ENCODE peak calls at places on chromosomes 16 and 17, in eight cellular contexts. One of them, this sample, is unnamed.

GRCh38 chr17:4490637-4491061 is 8.0 kb upstream of the SPNS2 start:
- DNase-seq in body of pancreas: no peak
- DNase-seq in endothelial cell of umbilical vein: no peak
- DNase-seq in hepatocyte: no peak
- DNase-seq in A549: no peak
- DNase-seq in tibial nerve: no peak
- DNase-seq in BE2C: no peak
- DNase-seq in Panc1: no peak
- DNase-seq in this sample: no peak

GRCh38 chr17:48262982-48263586 is 155.5 kb downstream of the SNX11 start:
- DNase-seq in body of pancreas: no peak
- DNase-seq in Panc1: no peak
- DNase-seq in tibial nerve: no peak
- DNase-seq in BE2C: no peak
- DNase-seq in A549: peak; percentile 42
- DNase-seq in endothelial cell of umbilical vein: peak; percentile 55
- DNase-seq in hepatocyte: no peak
- DNase-seq in this sample: no peak

GRCh38 chr16:67104061-67104460 is 5.7 kb upstream of the PHAF1 start:
- DNase-seq in A549: no peak
- DNase-seq in hepatocyte: peak; percentile 26
- DNase-seq in endothelial cell of umbilical vein: peak; percentile 46
- DNase-seq in Panc1: no peak
- DNase-seq in BE2C: peak; percentile 44
- DNase-seq in body of pancreas: peak; percentile 30
- DNase-seq in tibial nerve: no peak
- DNase-seq in this sample: no peak

GRCh38 chr17:18319604-18320256 is 4.6 kb downstream of the SMCR8 start:
- DNase-seq in hepatocyte: peak; percentile 76
- DNase-seq in Panc1: no peak
- DNase-seq in endothelial cell of umbilical vein: peak; percentile 37
- DNase-seq in body of pancreas: no peak
- DNase-seq in tibial nerve: no peak
- DNase-seq in BE2C: peak; percentile 50
- DNase-seq in A549: peak; percentile 37
- DNase-seq in this sample: peak; percentile 31

GRCh38 chr17:1970843-1971384 is 54.2 kb downstream of the RTN4RL1 start:
- DNase-seq in BE2C: no peak
- DNase-seq in body of pancreas: no peak
- DNase-seq in hepatocyte: no peak
- DNase-seq in tibial nerve: no peak
- DNase-seq in endothelial cell of umbilical vein: no peak
- DNase-seq in A549: no peak
- DNase-seq in Panc1: no peak
- DNase-seq in this sample: no peak

GRCh38 chr17:40307001-40307690 is 1.8 kb upstream of the RARA start:
- DNase-seq in Panc1: no peak
- DNase-seq in hepatocyte: peak; percentile 74
- DNase-seq in endothelial cell of umbilical vein: no peak
- DNase-seq in A549: no peak
- DNase-seq in tibial nerve: no peak
- DNase-seq in BE2C: peak; percentile 80
- DNase-seq in body of pancreas: no peak
- DNase-seq in this sample: peak; percentile 68

GRCh38 chr17:30597776-30598288 is 120.6 kb downstream of the GOSR1 start:
- DNase-seq in body of pancreas: no peak
- DNase-seq in BE2C: no peak
- DNase-seq in A549: no peak
- DNase-seq in endothelial cell of umbilical vein: no peak
- DNase-seq in Panc1: no peak
- DNase-seq in tibial nerve: no peak
- DNase-seq in hepatocyte: no peak
- DNase-seq in this sample: no peak

GRCh38 chr16:72743011-72743761 is 304.7 kb downstream of the ZFHX3 start:
- DNase-seq in body of pancreas: no peak
- DNase-seq in hepatocyte: no peak
- DNase-seq in Panc1: no peak
- DNase-seq in tibial nerve: no peak
- DNase-seq in endothelial cell of umbilical vein: no peak
- DNase-seq in A549: no peak
- DNase-seq in BE2C: no peak
- DNase-seq in this sample: no peak

GRCh38 chr16:85425061-85425662 is 188.0 kb upstream of the GSE1 start:
- DNase-seq in BE2C: peak; percentile 25
- DNase-seq in Panc1: no peak
- DNase-seq in body of pancreas: peak; percentile 14
- DNase-seq in hepatocyte: no peak
- DNase-seq in A549: no peak
- DNase-seq in tibial nerve: no peak
- DNase-seq in endothelial cell of umbilical vein: no peak
- DNase-seq in this sample: no peak

GRCh38 chr17:18285296-18285695 is 24.8 kb downstream of the MIEF2 start:
- DNase-seq in body of pancreas: no peak
- DNase-seq in A549: no peak
- DNase-seq in Panc1: no peak
- DNase-seq in tibial nerve: no peak
- DNase-seq in BE2C: no peak
- DNase-seq in hepatocyte: no peak
- DNase-seq in endothelial cell of umbilical vein: no peak
- DNase-seq in this sample: no peak

GRCh38 chr17:79988163-79988971 is 47.3 kb downstream of the TBC1D16 start:
- DNase-seq in Panc1: no peak
- DNase-seq in hepatocyte: peak; percentile 73
- DNase-seq in endothelial cell of umbilical vein: peak; percentile 91
- DNase-seq in A549: peak; percentile 65
- DNase-seq in tibial nerve: no peak
- DNase-seq in body of pancreas: peak; percentile 41
- DNase-seq in BE2C: no peak
- DNase-seq in this sample: peak; percentile 80

GRCh38 chr16:29843942-29844341 is 19.1 kb downstream of the CDIPT start:
- DNase-seq in A549: no peak
- DNase-seq in tibial nerve: no peak
- DNase-seq in hepatocyte: no peak
- DNase-seq in Panc1: no peak
- DNase-seq in endothelial cell of umbilical vein: no peak
- DNase-seq in BE2C: no peak
- DNase-seq in body of pancreas: no peak
- DNase-seq in this sample: no peak

GRCh38 chr16:75196826-75197225 is 10.1 kb downstream of the CTRB2 start:
- DNase-seq in tibial nerve: no peak
- DNase-seq in BE2C: no peak
- DNase-seq in body of pancreas: no peak
- DNase-seq in endothelial cell of umbilical vein: no peak
- DNase-seq in hepatocyte: no peak
- DNase-seq in A549: no peak
- DNase-seq in Panc1: no peak
- DNase-seq in this sample: no peak

GRCh38 chr17:49508061-49508865 is 13.2 kb downstream of the NGFR start:
- DNase-seq in hepatocyte: peak; percentile 64
- DNase-seq in BE2C: no peak
- DNase-seq in Panc1: no peak
- DNase-seq in tibial nerve: no peak
- DNase-seq in endothelial cell of umbilical vein: no peak
- DNase-seq in A549: peak; percentile 78
- DNase-seq in body of pancreas: no peak
- DNase-seq in this sample: no peak

GRCh38 chr16:82965808-82966207 is 339.0 kb downstream of the CDH13 start:
- DNase-seq in A549: no peak
- DNase-seq in endothelial cell of umbilical vein: no peak
- DNase-seq in Panc1: no peak
- DNase-seq in BE2C: no peak
- DNase-seq in hepatocyte: no peak
- DNase-seq in body of pancreas: no peak
- DNase-seq in tibial nerve: no peak
- DNase-seq in this sample: no peak

GRCh38 chr17:42670199-42670924 is 6.4 kb downstream of the PLEKHH3 start:
- DNase-seq in endothelial cell of umbilical vein: no peak
- DNase-seq in Panc1: no peak
- DNase-seq in BE2C: no peak
- DNase-seq in body of pancreas: no peak
- DNase-seq in tibial nerve: no peak
- DNase-seq in hepatocyte: no peak
- DNase-seq in A549: no peak
- DNase-seq in this sample: no peak

GRCh38 chr16:11612110-11612981 is 25.6 kb upstream of the LITAF start:
- DNase-seq in tibial nerve: no peak
- DNase-seq in Panc1: no peak
- DNase-seq in BE2C: no peak
- DNase-seq in hepatocyte: peak; percentile 82
- DNase-seq in body of pancreas: peak; percentile 82
- DNase-seq in A549: no peak
- DNase-seq in endothelial cell of umbilical vein: no peak
- DNase-seq in this sample: peak; percentile 79

GRCh38 chr16:21116148-21116693 is 34.4 kb downstream of the DNAH3 start:
- DNase-seq in Panc1: no peak
- DNase-seq in A549: no peak
- DNase-seq in hepatocyte: no peak
- DNase-seq in endothelial cell of umbilical vein: peak; percentile 15
- DNase-seq in BE2C: no peak
- DNase-seq in tibial nerve: no peak
- DNase-seq in body of pancreas: no peak
- DNase-seq in this sample: no peak

GRCh38 chr17:63681530-63681929 is 18.4 kb downstream of the LIMD2 start:
- DNase-seq in BE2C: no peak
- DNase-seq in A549: no peak
- DNase-seq in hepatocyte: no peak
- DNase-seq in Panc1: no peak
- DNase-seq in endothelial cell of umbilical vein: peak; percentile 58
- DNase-seq in tibial nerve: no peak
- DNase-seq in body of pancreas: no peak
- DNase-seq in this sample: no peak

GRCh38 chr17:59366773-59367656 is 35.6 kb downstream of the YPEL2 start:
- DNase-seq in hepatocyte: peak; percentile 81
- DNase-seq in body of pancreas: peak; percentile 94
- DNase-seq in Panc1: no peak
- DNase-seq in endothelial cell of umbilical vein: peak; percentile 32
- DNase-seq in BE2C: peak; percentile 44
- DNase-seq in A549: no peak
- DNase-seq in tibial nerve: no peak
- DNase-seq in this sample: peak; percentile 95

DNA sequence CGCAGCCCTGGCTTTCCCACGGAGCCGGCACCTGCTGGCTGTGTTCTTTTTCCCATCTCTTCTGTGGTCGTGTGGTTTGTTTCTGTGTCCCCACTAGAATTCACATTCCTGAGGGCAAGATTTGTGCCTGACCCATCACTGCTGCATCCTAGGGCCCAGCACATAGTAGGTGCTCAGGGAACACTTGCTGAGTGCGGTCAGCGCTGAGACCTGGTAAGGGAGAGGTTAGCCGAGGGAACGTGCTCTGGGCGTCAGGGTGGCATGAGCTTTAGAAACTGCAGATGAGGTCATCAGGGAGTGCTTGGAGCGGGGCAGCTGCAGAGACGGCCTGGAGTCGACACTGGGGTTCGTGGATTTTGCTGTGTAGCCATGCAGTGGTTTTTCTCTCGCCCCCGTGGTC is 5.9 kb downstream of the DEF8 start:
- DNase-seq in body of pancreas: no peak
- DNase-seq in hepatocyte: no peak
- DNase-seq in A549: no peak
- DNase-seq in tibial nerve: no peak
- DNase-seq in BE2C: no peak
- DNase-seq in Panc1: no peak
- DNase-seq in endothelial cell of umbilical vein: no peak
- DNase-seq in this sample: no peak
- H3K4me1 ChIP-seq in body of pancreas: peaks cover 7% of the 10 kb centered on the region
- H3K4me1 ChIP-seq in hepatocyte: peaks cover 1% of the 10 kb centered on the region
- H3K4me1 ChIP-seq in A549: peaks cover 5% of the 10 kb centered on the region
- H3K4me1 ChIP-seq in tibial nerve: peaks cover 8% of the 10 kb centered on the region
- H3K4me1 ChIP-seq in BE2C: peaks cover 8% of the 10 kb centered on the region
- H3K4me1 ChIP-seq in Panc1: peaks cover 3% of the 10 kb centered on the region
- H3K4me1 ChIP-seq in endothelial cell of umbilical vein: peaks cover 2% of the 10 kb centered on the region
- H3K4me1 ChIP-seq in this sample: no peaks in the 10 kb centered on the region

DNA sequence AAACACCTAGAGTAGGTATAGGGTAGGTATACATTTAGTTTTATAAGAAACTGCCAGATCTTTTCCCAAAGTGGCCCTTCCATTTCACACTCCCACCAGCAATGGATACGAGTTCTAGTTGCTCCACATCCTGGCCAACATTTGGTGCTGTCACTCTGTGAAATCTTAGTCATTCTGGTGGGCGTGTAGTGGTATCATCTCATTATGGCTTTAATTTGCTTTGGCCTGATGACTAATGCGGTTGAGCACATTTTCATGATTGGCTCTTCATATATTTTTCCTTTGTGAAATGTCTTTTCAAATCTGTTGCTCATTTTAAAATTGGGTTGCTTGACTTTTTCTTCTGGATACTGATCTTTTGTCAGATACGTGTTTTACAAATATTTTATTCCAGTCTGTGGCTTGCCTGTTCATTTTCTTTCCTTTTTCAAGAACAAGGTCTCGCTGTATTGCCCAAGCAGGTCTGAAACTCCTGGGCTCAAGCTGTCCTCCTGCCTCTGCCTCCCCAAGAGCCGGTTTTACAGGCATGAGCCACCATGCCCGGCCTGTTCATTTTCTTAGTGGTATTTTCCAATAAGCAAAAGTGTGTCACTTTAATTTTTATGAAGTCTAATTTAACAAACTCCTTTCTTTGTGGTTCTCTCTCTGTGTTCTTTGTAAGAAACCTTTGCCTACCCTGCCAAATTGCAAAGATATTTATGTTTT is 192.4 kb downstream of the SEC14L1 start:
- DNase-seq in hepatocyte: no peak
- DNase-seq in body of pancreas: no peak
- DNase-seq in tibial nerve: peak; percentile 8
- DNase-seq in Panc1: no peak
- DNase-seq in endothelial cell of umbilical vein: no peak
- DNase-seq in BE2C: no peak
- DNase-seq in A549: no peak
- DNase-seq in this sample: peak; percentile 36
- H3K4me1 ChIP-seq in hepatocyte: peaks cover 15% of the 10 kb centered on the region
- H3K4me1 ChIP-seq in body of pancreas: peaks cover 11% of the 10 kb centered on the region
- H3K4me1 ChIP-seq in tibial nerve: peaks cover 60% of the 10 kb centered on the region
- H3K4me1 ChIP-seq in Panc1: peaks cover 55% of the 10 kb centered on the region
- H3K4me1 ChIP-seq in endothelial cell of umbilical vein: peaks cover 5% of the 10 kb centered on the region
- H3K4me1 ChIP-seq in BE2C: no peaks in the 10 kb centered on the region
- H3K4me1 ChIP-seq in A549: peaks cover 42% of the 10 kb centered on the region
- H3K4me1 ChIP-seq in this sample: no peaks in the 10 kb centered on the region

DNA sequence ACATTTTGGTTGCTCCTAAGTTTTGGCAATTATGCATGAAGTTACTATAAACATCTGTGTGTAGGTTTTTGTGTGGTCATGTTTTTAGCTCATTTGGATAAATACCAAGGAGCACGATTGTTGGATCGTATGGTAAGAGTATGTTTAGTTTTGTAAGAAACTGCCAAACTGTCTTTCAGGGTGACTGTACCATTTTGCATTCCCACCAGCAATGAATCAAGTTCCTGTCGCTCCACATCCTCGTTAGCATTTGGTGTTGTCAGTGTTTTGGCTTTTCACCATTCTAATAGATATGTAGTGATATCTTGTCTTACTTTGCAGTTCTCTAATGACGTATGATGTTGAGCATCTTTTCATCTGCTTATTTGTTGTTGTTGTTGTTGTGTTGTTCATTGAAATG is 20.2 kb downstream of the TENT4B start:
- DNase-seq in endothelial cell of umbilical vein: no peak
- DNase-seq in hepatocyte: no peak
- DNase-seq in BE2C: no peak
- DNase-seq in A549: no peak
- DNase-seq in body of pancreas: no peak
- DNase-seq in tibial nerve: no peak
- DNase-seq in Panc1: no peak
- DNase-seq in this sample: no peak
- H3K4me1 ChIP-seq in endothelial cell of umbilical vein: peaks cover 5% of the 10 kb centered on the region
- H3K4me1 ChIP-seq in hepatocyte: peaks cover 8% of the 10 kb centered on the region
- H3K4me1 ChIP-seq in BE2C: no peaks in the 10 kb centered on the region
- H3K4me1 ChIP-seq in A549: peaks cover 13% of the 10 kb centered on the region
- H3K4me1 ChIP-seq in body of pancreas: peaks cover 17% of the 10 kb centered on the region
- H3K4me1 ChIP-seq in tibial nerve: peaks cover 10% of the 10 kb centered on the region
- H3K4me1 ChIP-seq in Panc1: peaks cover 3% of the 10 kb centered on the region
- H3K4me1 ChIP-seq in this sample: peaks cover 2% of the 10 kb centered on the region

GRCh38 chr17:46117117-46117516 is 76.1 kb downstream of the KANSL1 start:
- DNase-seq in tibial nerve: no peak
- DNase-seq in hepatocyte: no peak
- DNase-seq in body of pancreas: no peak
- DNase-seq in BE2C: no peak
- DNase-seq in Panc1: no peak
- DNase-seq in A549: no peak
- DNase-seq in endothelial cell of umbilical vein: no peak
- DNase-seq in this sample: no peak
- H3K4me1 ChIP-seq in tibial nerve: peaks cover 82% of the 10 kb centered on the region
- H3K4me1 ChIP-seq in hepatocyte: no peaks in the 10 kb centered on the region
- H3K4me1 ChIP-seq in body of pancreas: peaks cover 70% of the 10 kb centered on the region
- H3K4me1 ChIP-seq in BE2C: peaks cover 4% of the 10 kb centered on the region
- H3K4me1 ChIP-seq in Panc1: peaks cover 3% of the 10 kb centered on the region
- H3K4me1 ChIP-seq in A549: peaks cover 16% of the 10 kb centered on the region
- H3K4me1 ChIP-seq in endothelial cell of umbilical vein: peaks cover 5% of the 10 kb centered on the region
- H3K4me1 ChIP-seq in this sample: no peaks in the 10 kb centered on the region